ENCODE peak calls at places on chromosomes 5 and 9, in nine cellular contexts. Q, M, U, X, B, R, N, D and Z are unnamed samples. For H3K36me3, the result is how much of the 10 kb centered on the place peaks cover.

GRCh38 chr5:61416010-61416409 is 84.0 kb downstream of the ZSWIM6 start:
- DNase-seq in X (peak), M (no peak), N (no peak), R (peak), D (no peak), B (no peak), Q (no peak), U (no peak), Z (no peak)

GRCh38 chr5:135578685-135579341 is at the start of gene CXCL14:
- DNase-seq in U (peak), N (peak), D (no peak), Q (no peak), B (no peak), X (peak), R (peak), M (peak), Z (peak)

GRCh38 chr9:92534199-92535159 is 1.3 kb downstream of the ECM2 start:
- DNase-seq in R (peak), M (no peak), X (no peak), N (no peak), D (no peak), Q (no peak), U (no peak), B (no peak), Z (no peak)

GRCh38 chr5:23466401-23466886 is 41.0 kb upstream of the PRDM9 start:
- DNase-seq in N (no peak), Q (no peak), U (no peak), D (no peak), R (no peak), B (no peak), M (peak), X (peak), Z (no peak)

GRCh38 chr5:1952021-1952420 is 69.3 kb upstream of the IRX4 start:
- DNase-seq in U (no peak), R (no peak), D (no peak), Q (no peak), X (no peak), M (no peak), B (no peak), N (no peak), Z (no peak)

GRCh38 chr9:136086213-136086881 is 8.7 kb downstream of the NACC2 start:
- DNase-seq in M (no peak), Q (no peak), B (no peak), U (peak), N (peak), X (no peak), D (peak), R (no peak), Z (peak)

GRCh38 chr5:78747703-78748359 is 99.3 kb upstream of the LHFPL2 start:
- DNase-seq in X (peak), R (peak), D (no peak), M (no peak), Q (no peak), N (no peak), B (no peak), U (no peak), Z (no peak)

GRCh38 chr5:60209146-60209840 is 315.8 kb upstream of the PDE4D start:
- DNase-seq in N (no peak), X (peak), R (no peak), Q (no peak), U (no peak), M (no peak), B (no peak), D (no peak), Z (no peak)

GRCh38 chr5:167295686-167296015 is 995.8 kb upstream of the WWC1 start:
- DNase-seq in B (no peak), M (no peak), Q (no peak), U (no peak), X (peak), N (no peak), R (no peak), D (no peak), Z (no peak)

GRCh38 chr5:307794-308579 is 13.5 kb upstream of the AHRR start:
- DNase-seq in U (peak), R (no peak), D (no peak), B (no peak), M (no peak), N (peak), Q (peak), X (no peak), Z (peak)
- H3K36me3 ChIP-seq in U (under half), R (under half), D (under half), B (under half), M (under half), N (half or more), Q (under half), X (under half), Z (under half)

DNA sequence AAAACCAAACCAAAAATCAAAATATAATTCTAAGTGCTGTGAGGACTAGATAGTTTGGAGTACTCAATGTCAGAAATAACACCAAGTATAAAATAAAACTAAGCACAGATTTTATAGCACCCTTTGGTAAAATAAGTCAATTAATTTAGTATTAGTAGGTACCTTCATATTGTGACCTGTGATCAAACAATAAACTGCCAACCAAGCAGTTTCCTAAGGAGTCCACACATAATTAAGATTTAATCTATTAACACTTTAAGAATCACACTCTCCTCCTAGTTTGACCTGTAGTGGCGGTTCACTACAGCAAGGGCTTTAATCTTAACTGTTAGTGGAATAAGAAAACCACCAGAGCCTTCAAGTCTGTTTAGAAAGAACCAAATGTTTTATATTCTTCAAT is 2.8 kb downstream of the HNRNPK start:
- DNase-seq in B (no peak), X (no peak), N (no peak), Q (no peak), U (no peak), M (no peak), R (no peak), D (no peak), Z (no peak)
- H3K36me3 ChIP-seq in B (half or more), X (half or more), N (half or more), Q (under half), U (under half), M (half or more), R (under half), D (half or more), Z (under half)

DNA sequence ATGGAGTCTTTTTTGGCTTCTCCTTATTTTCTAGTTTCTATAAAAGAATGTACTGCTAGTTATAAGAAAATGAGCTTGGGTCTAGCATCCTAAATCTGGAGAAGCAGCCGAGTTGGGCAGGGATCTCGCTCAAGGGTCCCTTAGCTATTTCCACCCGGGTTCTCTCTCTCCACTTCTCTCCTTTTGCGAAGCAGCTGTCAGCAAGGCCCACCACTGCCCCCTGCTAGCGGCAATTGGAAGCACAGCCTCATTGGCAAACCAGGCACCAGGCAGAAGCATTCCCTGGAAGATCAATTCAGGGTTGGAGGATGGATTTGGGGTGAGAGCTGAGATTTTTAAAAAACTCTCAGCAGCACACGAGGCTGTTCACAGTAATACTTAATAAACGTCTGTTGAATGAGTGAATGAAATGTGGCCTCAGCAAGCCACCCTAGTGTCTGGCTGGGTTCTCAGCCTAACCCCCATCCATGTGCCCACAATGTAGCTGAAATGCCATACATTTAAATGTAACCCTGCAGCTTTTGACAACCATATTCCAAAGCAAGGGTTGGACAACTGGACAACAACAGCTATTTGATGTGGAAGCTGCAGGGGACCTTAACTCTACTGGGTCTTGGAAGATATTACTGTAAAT is 34.6 kb upstream of the TNIP1 start:
- DNase-seq in D (peak), R (peak), B (peak), M (peak), Q (peak), X (peak), N (peak), U (peak), Z (peak)
- H3K36me3 ChIP-seq in D (half or more), R (half or more), B (under half), M (half or more), Q (under half), X (half or more), N (half or more), U (under half), Z (under half)

DNA sequence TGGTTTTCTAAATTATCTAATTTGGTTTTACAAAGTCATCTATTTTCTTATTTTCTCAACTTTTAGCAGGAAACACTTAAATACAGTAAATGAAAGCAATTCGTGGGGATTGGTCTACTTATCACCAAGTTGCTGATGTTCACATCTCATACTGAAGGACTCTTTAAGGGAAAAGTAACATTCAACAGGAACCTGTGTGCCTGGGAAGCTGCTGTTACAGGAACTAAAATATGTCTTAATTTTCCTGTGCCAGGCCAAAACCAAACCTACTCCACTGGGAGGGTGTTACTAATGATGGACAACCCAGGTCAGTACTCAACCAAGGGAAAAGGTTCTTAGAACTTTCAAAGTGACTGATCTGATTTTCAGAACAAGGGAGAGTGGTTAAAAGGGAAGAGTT is 5.3 kb downstream of the ISCA1 start:
- DNase-seq in U (no peak), X (no peak), N (no peak), R (no peak), D (no peak), Q (no peak), M (no peak), B (no peak), Z (no peak)
- H3K36me3 ChIP-seq in U (under half), X (under half), N (under half), R (under half), D (under half), Q (under half), M (under half), B (under half), Z (under half)

GRCh38 chr5:53112909-53113308 is 3.4 kb upstream of the MOCS2 start:
- DNase-seq in R (no peak), N (no peak), M (no peak), U (no peak), B (no peak), Q (no peak), X (no peak), D (no peak), Z (no peak)

GRCh38 chr5:53116597-53116996 is 7.0 kb upstream of the MOCS2 start:
- DNase-seq in B (no peak), R (no peak), U (no peak), N (no peak), M (no peak), D (no peak), X (no peak), Q (no peak), Z (no peak)

GRCh38 chr5:53114988-53115387 is 5.4 kb upstream of the MOCS2 start:
- DNase-seq in B (no peak), N (no peak), Q (no peak), U (no peak), M (no peak), R (peak), X (peak), D (no peak), Z (no peak)

GRCh38 chr5:53111139-53111538 is 1.6 kb upstream of the MOCS2 start:
- DNase-seq in R (no peak), D (no peak), Q (no peak), N (no peak), X (no peak), B (no peak), U (no peak), M (no peak), Z (no peak)

DNA sequence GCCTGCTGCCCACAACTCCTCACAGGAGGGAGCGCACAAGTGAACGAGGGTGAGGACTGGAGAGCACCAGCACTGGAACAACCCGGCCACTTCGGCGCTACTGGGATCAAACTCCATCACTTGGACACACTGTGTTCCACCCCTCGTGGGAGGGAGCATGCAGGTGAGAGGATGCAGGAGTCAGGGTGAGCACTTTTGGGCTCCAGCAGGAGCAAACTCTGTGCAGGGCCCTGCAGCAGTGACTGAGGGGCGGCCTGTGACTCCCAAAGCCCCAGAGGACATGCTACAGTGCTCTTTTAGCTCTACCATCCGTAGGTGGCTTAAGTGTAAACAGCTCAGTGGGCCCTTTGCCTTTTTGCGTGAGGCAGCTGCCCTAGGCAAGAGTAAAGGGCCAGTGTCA is 4.4 kb upstream of the MOCS2 start:
- DNase-seq in U (no peak), N (no peak), M (no peak), B (no peak), R (no peak), Q (no peak), X (no peak), D (no peak), Z (no peak)
- H3K36me3 ChIP-seq in U (under half), N (under half), M (under half), B (under half), R (under half), Q (under half), X (under half), D (under half), Z (under half)

DNA sequence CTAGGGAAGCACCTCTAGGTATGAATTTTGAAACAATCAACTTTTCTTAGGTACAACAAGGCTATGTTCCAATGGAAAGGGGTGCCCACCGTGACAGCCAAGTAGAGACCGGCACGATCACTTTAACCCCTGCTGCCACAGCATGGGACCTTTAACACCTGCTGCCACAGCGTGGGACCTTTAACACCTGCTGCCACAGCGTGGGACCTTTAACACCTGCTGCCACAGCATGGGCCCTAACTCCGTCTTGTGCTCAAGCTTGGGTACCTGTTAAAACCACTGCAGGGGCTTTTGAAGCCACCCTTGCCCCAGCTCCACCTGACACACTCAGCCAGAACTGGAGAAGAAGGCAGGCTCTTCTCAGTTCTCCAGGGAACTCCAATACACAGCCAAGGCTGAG is 18.2 kb upstream of the MXD3 start:
- DNase-seq in D (peak), U (peak), Q (no peak), M (no peak), X (no peak), N (no peak), R (no peak), B (no peak), Z (peak)
- H3K36me3 ChIP-seq in D (half or more), U (under half), Q (under half), M (half or more), X (under half), N (half or more), R (half or more), B (under half), Z (under half)

DNA sequence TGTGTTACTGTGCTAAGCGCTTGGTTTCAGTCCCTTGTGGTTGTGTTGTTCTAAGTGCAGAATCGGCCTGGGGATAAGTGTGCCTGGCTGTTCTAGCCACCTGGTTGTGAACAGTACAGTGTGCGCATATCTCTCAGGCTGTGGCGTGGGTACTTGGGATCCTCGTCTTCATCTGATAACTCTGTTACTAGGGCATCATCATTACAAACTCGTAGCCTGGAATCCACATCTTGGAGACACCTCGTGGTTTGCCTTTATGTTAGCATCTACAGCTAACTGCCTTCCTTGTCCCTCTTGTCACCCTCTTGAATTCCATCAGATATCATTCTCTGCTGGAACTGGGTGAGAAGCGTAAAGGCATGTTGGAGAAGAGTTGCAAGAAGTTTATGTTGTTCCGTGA is 41.5 kb downstream of the SPTAN1 start:
- DNase-seq in U (no peak), B (no peak), Q (no peak), N (no peak), M (no peak), R (no peak), D (no peak), X (no peak), Z (no peak)
- H3K36me3 ChIP-seq in U (under half), B (half or more), Q (half or more), N (half or more), M (half or more), R (half or more), D (half or more), X (half or more), Z (under half)